ENCODE peak calls at places on chromosomes 12 and 14, in eight cellular contexts. C, S, V, I, E, T, Y and L are unnamed samples.

GRCh38 chr12:32446306-32447119 is 47.2 kb downstream of the FGD4 start:
- DNase-seq in C (no peak), S (no peak), V (no peak), I (no peak), E (no peak), T (no peak), Y (no peak), L (no peak)

GRCh38 chr14:100827751-100828447 is 2.0 kb downstream of the MEG3 start:
- DNase-seq in C (no peak), S (no peak), V (peak), I (no peak), E (no peak), T (peak), Y (no peak), L (no peak)

GRCh38 chr12:88519802-88520435 is 60.4 kb downstream of the KITLG start:
- DNase-seq in C (no peak), S (no peak), V (peak), I (no peak), E (no peak), T (no peak), Y (no peak), L (no peak)

GRCh38 chr12:94848966-94849365 is 154.5 kb downstream of the NDUFA12 start:
- DNase-seq in C (no peak), S (no peak), V (no peak), I (no peak), E (no peak), T (no peak), Y (no peak), L (no peak)

GRCh38 chr12:47236109-47236714 is 156.5 kb upstream of the AMIGO2 start:
- DNase-seq in C (no peak), S (no peak), V (peak), I (no peak), E (peak), T (peak), Y (no peak), L (no peak)

GRCh38 chr12:121085842-121086353 is 46.8 kb upstream of the P2RX7 start:
- DNase-seq in C (no peak), S (no peak), V (no peak), I (no peak), E (no peak), T (no peak), Y (no peak), L (no peak)

GRCh38 chr12:513446-513845 is 53.7 kb downstream of the B4GALNT3 start:
- DNase-seq in C (no peak), S (no peak), V (no peak), I (no peak), E (no peak), T (no peak), Y (no peak), L (no peak)

GRCh38 chr12:54749191-54749818 is 101.1 kb upstream of the DCD start:
- DNase-seq in C (no peak), S (no peak), V (peak), I (no peak), E (peak), T (peak), Y (no peak), L (no peak)

GRCh38 chr12:106914796-106915634 is 40.7 kb upstream of the TMEM263 start:
- DNase-seq in C (no peak), S (no peak), V (no peak), I (no peak), E (no peak), T (no peak), Y (no peak), L (no peak)

GRCh38 chr12:99097170-99097569 is 452.1 kb downstream of the APAF1 start:
- DNase-seq in C (no peak), S (no peak), V (no peak), I (no peak), E (no peak), T (no peak), Y (no peak), L (no peak)

GRCh38 chr14:99809376-99809775 is 16.2 kb downstream of the EML1 start:
- DNase-seq in C (peak), S (peak), V (peak), I (no peak), E (no peak), T (peak), Y (peak), L (peak)

GRCh38 chr12:5276327-5276880 is 155.5 kb upstream of the NTF3 start:
- DNase-seq in C (no peak), S (no peak), V (no peak), I (no peak), E (no peak), T (no peak), Y (no peak), L (no peak)

GRCh38 chr12:78442454-78442801 is 422.1 kb upstream of the SYT1 start:
- DNase-seq in C (no peak), S (no peak), V (peak), I (no peak), E (no peak), T (peak), Y (no peak), L (no peak)

GRCh38 chr12:90938451-90938850 is 16.5 kb downstream of the CCER1 start:
- DNase-seq in C (no peak), S (no peak), V (peak), I (no peak), E (peak), T (peak), Y (no peak), L (no peak)

GRCh38 chr12:102769323-102769916 is 147.6 kb downstream of the PAH start:
- DNase-seq in C (peak), S (peak), V (peak), I (peak), E (peak), T (peak), Y (peak), L (peak)

GRCh38 chr14:65352964-65353530 is 59.5 kb upstream of the FUT8 start:
- DNase-seq in C (no peak), S (no peak), V (no peak), I (no peak), E (peak), T (no peak), Y (no peak), L (no peak)

GRCh38 chr14:29650554-29651269 is 276.9 kb downstream of the PRKD1 start:
- DNase-seq in C (no peak), S (no peak), V (no peak), I (no peak), E (no peak), T (no peak), Y (no peak), L (no peak)

GRCh38 chr14:77268989-77269595 is 1.9 kb downstream of the NGB start:
- DNase-seq in C (no peak), S (no peak), V (no peak), I (no peak), E (no peak), T (no peak), Y (no peak), L (no peak)

GRCh38 chr12:78407722-78408121 is 456.9 kb upstream of the SYT1 start:
- DNase-seq in C (no peak), S (no peak), V (no peak), I (no peak), E (no peak), T (peak), Y (no peak), L (no peak)

GRCh38 chr12:6860116-6860515 is 7.2 kb upstream of the TPI1 start:
- DNase-seq in C (no peak), S (no peak), V (no peak), I (no peak), E (no peak), T (no peak), Y (no peak), L (no peak)

GRCh38 chr12:56358836-56359532 is 923 bp downstream of the STAT2 start:
- DNase-seq in C (no peak), S (no peak), V (peak), I (no peak), E (no peak), T (peak), Y (peak), L (no peak)

GRCh38 chr12:130764475-130765185 is 48.5 kb upstream of the RIMBP2 start:
- DNase-seq in C (no peak), S (no peak), V (peak), I (no peak), E (peak), T (peak), Y (no peak), L (no peak)

GRCh38 chr12:53492188-53492587 is 7.1 kb downstream of the MAP3K12 start:
- DNase-seq in C (no peak), S (no peak), V (no peak), I (peak), E (no peak), T (no peak), Y (no peak), L (no peak)

GRCh38 chr14:92586001-92586947 is 72.7 kb downstream of the RIN3 start:
- DNase-seq in C (no peak), S (no peak), V (peak), I (no peak), E (no peak), T (peak), Y (no peak), L (no peak)

GRCh38 chr12:115135800-115136211 is 451.8 kb upstream of the TBX3 start:
- DNase-seq in C (peak), S (peak), V (peak), I (peak), E (peak), T (peak), Y (peak), L (no peak)

GRCh38 chr12:104604070-104604994 is 147.6 kb downstream of the CHST11 start:
- DNase-seq in C (peak), S (peak), V (peak), I (no peak), E (peak), T (peak), Y (peak), L (peak)

GRCh38 chr12:123335490-123335889 is 29.2 kb downstream of the SBNO1 start:
- DNase-seq in C (no peak), S (no peak), V (no peak), I (no peak), E (no peak), T (no peak), Y (no peak), L (no peak)

GRCh38 chr14:81221579-81222102 is 882 bp upstream of the GTF2A1 start:
- DNase-seq in C (no peak), S (no peak), V (no peak), I (no peak), E (peak), T (no peak), Y (no peak), L (no peak)

GRCh38 chr14:89032086-89032649 is 207.7 kb downstream of the TTC8 start:
- DNase-seq in C (no peak), S (no peak), V (no peak), I (no peak), E (peak), T (no peak), Y (no peak), L (no peak)

GRCh38 chr12:67593041-67593870 is 55.3 kb upstream of the DYRK2 start:
- DNase-seq in C (no peak), S (no peak), V (peak), I (no peak), E (peak), T (peak), Y (no peak), L (no peak)

GRCh38 chr12:7433276-7433822 is 10.6 kb downstream of the CD163L1 start:
- DNase-seq in C (no peak), S (no peak), V (peak), I (no peak), E (peak), T (peak), Y (no peak), L (no peak)

GRCh38 chr12:93156091-93156490 is 221.6 kb upstream of the NUDT4 start:
- DNase-seq in C (no peak), S (no peak), V (no peak), I (no peak), E (no peak), T (no peak), Y (no peak), L (no peak)

GRCh38 chr12:42756841-42757661 is 167.5 kb upstream of the PRICKLE1 start:
- DNase-seq in C (no peak), S (no peak), V (peak), I (no peak), E (peak), T (peak), Y (no peak), L (no peak)

GRCh38 chr12:118357327-118358007 is 15.2 kb downstream of the TAOK3 start:
- DNase-seq in C (no peak), S (no peak), V (peak), I (no peak), E (peak), T (peak), Y (peak), L (no peak)

GRCh38 chr14:65237023-65237814 is 134.9 kb upstream of the MAX start:
- DNase-seq in C (no peak), S (no peak), V (peak), I (no peak), E (no peak), T (peak), Y (no peak), L (no peak)

GRCh38 chr12:6872073-6873048 is 742 bp downstream of the SPSB2 start:
- DNase-seq in C (peak), S (peak), V (peak), I (peak), E (peak), T (peak), Y (peak), L (peak)

GRCh38 chr14:97977711-97978261 is 1180.6 kb downstream of the VRK1 start:
- DNase-seq in C (peak), S (peak), V (peak), I (peak), E (no peak), T (peak), Y (peak), L (peak)

GRCh38 chr12:1662761-1663439 is 28.0 kb upstream of the ADIPOR2 start:
- DNase-seq in C (peak), S (no peak), V (no peak), I (peak), E (peak), T (peak), Y (no peak), L (peak)

DNA sequence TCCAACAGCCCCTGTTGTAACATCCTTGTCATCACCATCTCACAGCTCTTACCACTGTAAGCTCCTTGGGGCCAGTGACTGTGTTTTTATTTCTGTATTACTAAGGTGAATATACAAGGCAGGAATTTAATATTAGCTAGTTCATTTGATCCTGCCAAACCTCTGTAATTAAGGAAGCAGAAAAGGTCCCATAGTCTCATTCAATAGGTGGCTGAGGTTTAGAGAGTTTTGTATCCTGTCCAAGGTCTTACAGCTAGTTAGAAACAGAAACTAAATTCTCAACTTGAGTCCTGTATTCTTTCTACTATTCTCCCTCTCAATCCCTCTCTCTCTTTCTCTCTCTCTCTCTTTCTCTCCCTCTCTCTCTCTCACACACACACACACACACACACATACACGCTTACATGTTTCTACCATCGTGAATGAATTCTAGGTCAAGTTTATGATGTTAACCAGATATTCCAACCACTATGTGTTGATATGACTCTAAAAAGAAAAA is 543 bp upstream of the GLIPR1 start:
- DNase-seq in C (no peak), S (no peak), V (no peak), I (no peak), E (no peak), T (peak), Y (no peak), L (no peak)
- H3K4me3 ChIP-seq in C (peak), S (peak), V (peak), I (peak), E (peak), T (peak), Y (no peak), L (peak)

DNA sequence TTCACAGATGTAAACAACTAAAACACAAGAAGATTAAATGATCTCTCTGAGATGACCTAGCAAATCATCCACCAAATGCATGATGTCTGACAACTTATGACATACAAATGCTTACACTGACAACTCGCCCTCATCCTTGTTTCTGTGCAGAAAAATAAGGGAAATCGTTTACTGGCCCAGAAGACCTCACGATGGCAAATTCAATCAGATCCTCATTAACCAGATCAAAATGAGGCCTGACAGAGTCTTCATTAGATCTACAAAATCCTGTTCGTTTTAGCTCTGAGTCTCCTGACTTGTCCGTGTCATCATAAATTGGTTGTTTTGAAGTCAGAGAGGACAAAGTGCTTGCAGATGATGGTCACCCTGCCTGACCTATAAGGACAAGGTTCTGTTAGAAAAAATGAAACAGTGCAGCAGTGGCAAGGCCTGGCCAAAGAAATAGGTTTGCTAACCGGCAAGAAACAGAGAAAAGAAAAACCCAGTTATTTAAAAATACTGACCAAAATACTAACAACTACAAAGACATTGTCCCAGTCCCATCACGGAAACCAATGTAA is 109.5 kb downstream of the BTG1 start:
- DNase-seq in C (no peak), S (no peak), V (no peak), I (no peak), E (no peak), T (no peak), Y (no peak), L (no peak)
- H3K4me3 ChIP-seq in C (no peak), S (no peak), V (no peak), I (no peak), E (no peak), T (no peak), Y (no peak), L (no peak)

DNA sequence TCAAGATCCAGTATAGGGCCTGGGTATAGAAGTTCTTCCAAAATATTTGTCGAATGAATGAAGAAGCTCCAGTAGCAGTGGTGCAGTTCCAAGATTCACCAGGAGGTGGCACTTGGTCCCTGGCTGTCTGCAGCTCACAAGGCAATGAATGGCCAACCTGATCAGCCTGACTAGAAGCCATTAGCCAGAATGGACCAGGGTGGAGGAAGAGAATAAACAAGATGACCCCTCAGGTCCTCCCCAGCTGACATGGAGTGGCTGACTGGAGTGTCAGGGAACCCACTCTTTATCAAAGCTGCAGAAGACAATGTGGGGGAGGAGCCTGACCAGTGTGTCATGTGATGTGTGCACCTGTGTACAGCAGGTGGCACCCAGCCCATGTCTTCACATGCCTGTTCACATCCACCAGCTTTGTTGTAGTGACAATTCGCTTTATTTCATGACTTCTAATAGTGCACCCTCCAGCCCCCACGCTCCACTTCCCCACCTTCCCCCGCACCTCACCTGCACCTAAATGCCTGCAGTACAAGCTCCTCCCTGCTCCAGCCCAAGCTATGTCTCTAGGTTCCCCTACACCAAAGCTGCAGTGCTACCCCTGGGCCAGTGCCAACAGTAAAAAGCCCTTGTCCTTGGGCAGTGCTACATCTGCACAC is 3.0 kb downstream of the LTBP2 start:
- DNase-seq in C (peak), S (peak), V (peak), I (peak), E (peak), T (peak), Y (peak), L (peak)
- H3K4me3 ChIP-seq in C (no peak), S (peak), V (peak), I (no peak), E (no peak), T (no peak), Y (no peak), L (no peak)

GRCh38 chr14:68628605-68629310 is 164.1 kb downstream of the ZFP36L1 start:
- DNase-seq in C (peak), S (no peak), V (no peak), I (no peak), E (no peak), T (no peak), Y (peak), L (no peak)
- H3K4me3 ChIP-seq in C (no peak), S (peak), V (no peak), I (peak), E (no peak), T (no peak), Y (no peak), L (no peak)

GRCh38 chr12:110687770-110688169 is 1.1 kb downstream of the HVCN1 start:
- DNase-seq in C (no peak), S (no peak), V (peak), I (no peak), E (no peak), T (no peak), Y (no peak), L (no peak)
- H3K4me3 ChIP-seq in C (peak), S (peak), V (no peak), I (no peak), E (no peak), T (no peak), Y (no peak), L (peak)

DNA sequence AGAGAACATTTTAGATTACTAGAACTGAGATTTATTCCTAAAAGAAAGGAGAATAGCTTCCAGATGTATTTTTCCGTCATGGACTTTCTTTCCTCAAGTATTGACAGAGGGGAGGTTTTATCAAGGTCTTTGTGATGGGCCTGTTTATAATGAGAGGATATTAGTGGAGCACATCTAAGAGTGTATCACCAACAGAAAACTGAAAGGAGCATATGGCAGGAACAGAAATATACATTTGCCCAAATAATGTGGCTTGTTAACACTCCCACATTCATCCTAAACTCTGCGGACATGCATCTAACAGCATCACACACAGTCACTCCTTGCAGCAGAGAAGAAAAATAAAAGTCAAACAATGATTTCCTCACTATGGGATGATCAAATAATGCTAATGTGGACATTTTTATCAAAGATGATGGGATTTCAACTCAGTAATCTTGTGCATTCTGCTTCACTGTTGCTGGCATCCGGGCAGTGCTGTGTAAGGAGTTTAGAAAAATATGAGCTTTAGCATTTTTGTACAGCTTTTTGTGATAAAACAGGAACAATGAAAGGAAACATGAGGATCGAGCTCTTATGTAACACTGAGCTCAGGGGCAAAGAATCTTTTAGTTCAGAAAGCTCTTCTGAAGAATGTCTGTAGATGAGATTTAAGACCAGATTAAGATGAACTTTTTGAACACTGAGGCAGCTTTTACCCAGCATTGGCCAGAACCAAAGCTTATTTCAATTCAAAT is 183.0 kb downstream of the EGLN3 start:
- DNase-seq in C (no peak), S (no peak), V (peak), I (no peak), E (no peak), T (no peak), Y (no peak), L (no peak)
- H3K4me3 ChIP-seq in C (no peak), S (no peak), V (no peak), I (no peak), E (no peak), T (no peak), Y (no peak), L (no peak)